ENCODE peak calls at places on chromosome 9, in ten cellular contexts. J, F, B, D, Y, O, S, U, R and Z are unnamed samples.
A peak's percentile ranks its signal among the peaks of the same experiment; 100 is the strongest.

GRCh38 chr9:133971121-133971951 is 20.8 kb downstream of the VAV2 start:
- DNase-seq in B (no peak), Y (no peak), D (no peak), O (peak; percentile 71), J (no peak), F (no peak), U (no peak), R (no peak), S (no peak), Z (no peak)

GRCh38 chr9:137028281-137029057 is 432 bp upstream of the ABCA2 start:
- DNase-seq in F (peak; percentile 67), D (peak; percentile 65), O (no peak), R (peak; percentile 91), J (no peak), Y (no peak), B (peak; percentile 12), S (peak; percentile 83), U (peak; percentile 68), Z (no peak)

GRCh38 chr9:105554042-105554441 is 3.9 kb upstream of the FKTN start:
- DNase-seq in D (no peak), B (no peak), F (no peak), J (peak; percentile 7), S (peak; percentile 48), U (no peak), Y (no peak), O (no peak), R (no peak), Z (no peak)

GRCh38 chr9:85451680-85452079 is 290.1 kb downstream of the AGTPBP1 start:
- DNase-seq in F (no peak), O (no peak), D (no peak), R (no peak), B (no peak), S (no peak), Y (no peak), J (no peak), U (no peak), Z (no peak)

GRCh38 chr9:12722131-12722530 is 28.9 kb downstream of the TYRP1 start:
- DNase-seq in J (no peak), O (no peak), D (no peak), U (no peak), F (no peak), S (no peak), B (peak; percentile 73), Y (no peak), R (no peak), Z (no peak)

GRCh38 chr9:83299556-83299955 is 236.6 kb upstream of the RASEF start:
- DNase-seq in U (no peak), Y (no peak), R (no peak), J (no peak), B (peak; percentile 64), O (peak; percentile 89), D (no peak), S (no peak), F (no peak), Z (no peak)

GRCh38 chr9:35236692-35237091 is 74.9 kb downstream of the UNC13B start:
- DNase-seq in U (no peak), F (no peak), Y (no peak), D (no peak), S (no peak), B (no peak), O (no peak), R (no peak), J (no peak), Z (no peak)

GRCh38 chr9:85700330-85700729 is 41.4 kb downstream of the AGTPBP1 start:
- DNase-seq in J (no peak), F (no peak), Y (no peak), B (no peak), R (peak; percentile 53), O (no peak), S (no peak), U (peak; percentile 35), D (no peak), Z (no peak)

GRCh38 chr9:113427629-113428028 is 17.1 kb downstream of the C9orf43 start:
- DNase-seq in O (no peak), S (no peak), Y (no peak), J (peak; percentile 62), F (no peak), R (peak; percentile 24), B (peak; percentile 61), U (no peak), D (no peak), Z (no peak)

GRCh38 chr9:14423816-14424261 is 109.9 kb upstream of the NFIB start:
- DNase-seq in D (no peak), U (no peak), R (no peak), F (no peak), O (no peak), J (peak; percentile 86), Y (no peak), B (peak; percentile 38), S (peak; percentile 61), Z (no peak)

GRCh38 chr9:107472581-107473335 is 16.8 kb downstream of the KLF4 start:
- DNase-seq in U (no peak), J (no peak), D (no peak), O (no peak), B (no peak), Y (no peak), F (no peak), R (no peak), S (no peak), Z (no peak)

GRCh38 chr9:92266486-92266885 is 27.0 kb downstream of the IARS1 start:
- DNase-seq in B (no peak), O (no peak), U (no peak), J (peak; percentile 4), F (no peak), D (no peak), Y (no peak), R (no peak), S (no peak), Z (no peak)

GRCh38 chr9:106693546-106693945 is 169.4 kb upstream of the ZNF462 start:
- DNase-seq in Y (no peak), B (no peak), O (no peak), S (no peak), U (no peak), R (no peak), D (no peak), F (no peak), J (no peak), Z (no peak)

GRCh38 chr9:105054488-105054887 is 126.5 kb upstream of the ABCA1 start:
- DNase-seq in J (peak; percentile 87), O (no peak), F (no peak), R (no peak), B (peak; percentile 85), U (no peak), Y (no peak), S (no peak), D (no peak), Z (no peak)

GRCh38 chr9:6843742-6844141 is 86.0 kb downstream of the KDM4C start:
- DNase-seq in O (no peak), R (no peak), B (no peak), U (no peak), D (no peak), S (peak; percentile 19), F (no peak), J (no peak), Y (no peak), Z (no peak)

GRCh38 chr9:6845128-6845826 is 87.5 kb downstream of the KDM4C start:
- DNase-seq in Y (no peak), R (no peak), J (no peak), F (no peak), B (no peak), D (no peak), S (peak; percentile 45), O (no peak), U (no peak), Z (no peak)

GRCh38 chr9:6842584-6842947 is 84.8 kb downstream of the KDM4C start:
- DNase-seq in B (no peak), U (no peak), S (peak; percentile 22), Y (no peak), D (no peak), R (no peak), J (peak; percentile 27), F (no peak), O (no peak), Z (no peak)

DNA sequence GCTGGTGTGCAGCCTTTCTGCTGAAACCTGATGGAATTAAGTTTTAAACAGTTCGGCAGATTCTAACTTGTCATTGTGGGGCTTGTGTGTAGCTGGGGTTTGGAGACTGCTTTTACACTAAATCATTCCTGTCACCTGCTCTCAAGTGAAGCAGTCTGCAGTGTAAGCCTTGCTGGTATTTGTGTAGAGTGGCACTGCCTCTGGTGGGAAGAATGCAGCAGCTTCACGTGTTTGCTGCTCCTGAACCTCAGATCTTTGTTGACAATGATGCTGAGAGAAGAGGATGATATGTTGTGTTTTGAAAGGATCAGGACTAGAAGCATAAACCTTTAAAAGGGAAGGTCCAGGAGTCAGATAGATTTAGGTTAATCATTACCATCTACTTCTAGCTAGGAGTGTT is 88.1 kb downstream of the KDM4C start:
- DNase-seq in Y (no peak), B (no peak), J (no peak), S (peak; percentile 79), O (no peak), F (no peak), D (no peak), U (no peak), R (no peak), Z (no peak)
- TF ChIP-seq CTCF in Y (no peak), B (peak; percentile 31), J (peak; percentile 13), S (peak; percentile 92), O (no peak), F (peak; percentile 70), D (no peak), U (no peak), R (no peak), Z (peak; percentile 34)

DNA sequence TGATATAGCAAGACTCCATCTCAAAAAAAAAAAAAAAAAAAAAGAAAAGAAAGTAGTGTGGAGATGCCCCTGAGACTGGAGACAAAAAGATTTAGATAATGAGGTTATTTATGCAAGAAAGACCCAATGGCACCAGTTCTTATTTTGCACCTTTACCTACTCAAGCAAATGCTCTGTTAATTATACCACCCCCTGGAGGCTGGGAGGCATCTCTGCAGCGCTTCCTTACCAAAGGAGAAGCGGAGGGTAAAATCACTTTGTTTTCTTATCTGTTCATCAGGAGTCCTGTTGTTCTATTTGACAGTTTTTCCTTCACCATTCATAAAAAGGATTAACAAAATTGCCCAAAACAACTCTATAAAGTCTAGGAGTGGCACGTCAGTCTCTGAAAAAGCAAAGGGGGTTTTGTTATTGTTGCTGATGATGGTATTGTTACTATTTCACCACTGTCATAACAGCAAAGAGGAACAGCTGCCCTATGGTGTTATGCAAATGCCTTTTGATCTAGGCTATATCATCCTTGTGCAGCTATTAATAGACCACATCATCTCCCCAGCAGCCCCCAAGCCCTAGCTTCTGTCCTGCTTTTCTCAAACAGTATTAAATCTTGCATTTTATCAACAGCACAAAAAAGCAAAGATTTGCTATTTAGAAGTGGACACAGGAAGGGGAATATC is 174.0 kb downstream of the PALM2AKAP2 start:
- DNase-seq in S (no peak), R (no peak), D (no peak), B (no peak), J (no peak), U (peak; percentile 83), Y (no peak), O (no peak), F (no peak), Z (no peak)
- TF ChIP-seq CTCF in S (peak; percentile 67), R (no peak), D (no peak), B (no peak), J (peak; percentile 6), U (peak; percentile 90), Y (peak; percentile 29), O (no peak), F (no peak), Z (peak; percentile 21)

GRCh38 chr9:91089405-91090131 is 272.1 kb downstream of the AUH start:
- DNase-seq in D (no peak), F (no peak), J (peak; percentile 83), S (peak; percentile 58), R (peak; percentile 56), O (peak; percentile 37), U (peak; percentile 61), Y (no peak), B (peak; percentile 58), Z (no peak)
- TF ChIP-seq CTCF in D (no peak), F (no peak), J (peak; percentile 41), S (peak; percentile 63), R (no peak), O (peak; percentile 51), U (peak; percentile 75), Y (peak; percentile 36), B (peak; percentile 69), Z (peak; percentile 77)

GRCh38 chr9:37287317-37287716 is 135.2 kb upstream of the GRHPR start:
- DNase-seq in O (no peak), S (no peak), R (no peak), Y (no peak), D (no peak), U (no peak), B (no peak), F (no peak), J (no peak), Z (no peak)
- TF ChIP-seq CTCF in O (no peak), S (no peak), R (no peak), Y (no peak), D (no peak), U (no peak), B (no peak), F (no peak), J (no peak), Z (no peak)